ENCODE peak calls at places on chromosome 6, in six cellular contexts. V is tibial nerve; N is CD4-positive, alpha-beta memory T cell; T is right lobe of liver; C is suprapubic skin; Q is mesendoderm. F is an unnamed sample. For H3K4me1, the result is how much of the 10 kb centered on the place peaks cover.

GRCh38 chr6:157952751-157953479 is 28.7 kb upstream of the SYNJ2 start:
- DNase-seq in V (no peak), N (no peak), T (no peak), C (no peak), Q (peak), F (no peak)

GRCh38 chr6:25288518-25288917 is 9.3 kb downstream of the CARMIL1 start:
- DNase-seq in V (no peak), N (no peak), T (no peak), C (no peak), Q (peak), F (no peak)

GRCh38 chr6:109816452-109817374 is 125.6 kb downstream of the FIG4 start:
- DNase-seq in V (no peak), N (no peak), T (no peak), C (no peak), Q (no peak), F (no peak)

GRCh38 chr6:135269399-135270005 is 88.4 kb downstream of the MYB start:
- DNase-seq in V (no peak), N (no peak), T (no peak), C (no peak), Q (no peak), F (no peak)

GRCh38 chr6:25014806-25015560 is 79.2 kb upstream of the RIPOR2 start:
- DNase-seq in V (no peak), N (peak), T (no peak), C (no peak), Q (peak), F (peak)

GRCh38 chr6:135181333-135182119 is 418 bp downstream of the MYB start:
- DNase-seq in V (no peak), N (peak), T (no peak), C (no peak), Q (peak), F (peak)

GRCh38 chr6:18293192-18293904 is 29.0 kb upstream of the DEK start:
- DNase-seq in V (no peak), N (no peak), T (no peak), C (no peak), Q (no peak), F (no peak)

GRCh38 chr6:141169419-141169818 is 963.3 kb upstream of the GJE1 start:
- DNase-seq in V (no peak), N (no peak), T (no peak), C (no peak), Q (peak), F (no peak)

GRCh38 chr6:107082045-107082444 is 33.3 kb downstream of the BEND3 start:
- DNase-seq in V (no peak), N (no peak), T (no peak), C (no peak), Q (peak), F (no peak)

GRCh38 chr6:74466572-74466971 is 739.3 kb downstream of the COL12A1 start:
- DNase-seq in V (no peak), N (no peak), T (no peak), C (no peak), Q (no peak), F (no peak)

GRCh38 chr6:108561742-108562502 is 1.2 kb downstream of the FOXO3 start:
- DNase-seq in V (no peak), N (no peak), T (peak), C (no peak), Q (peak), F (no peak)

GRCh38 chr6:37531026-37531425 is 31.3 kb upstream of the CCDC167 start:
- DNase-seq in V (no peak), N (no peak), T (no peak), C (no peak), Q (no peak), F (no peak)

GRCh38 chr6:90374201-90374600 is 77.6 kb upstream of the BACH2 start:
- DNase-seq in V (no peak), N (no peak), T (no peak), C (no peak), Q (no peak), F (no peak)

GRCh38 chr6:99276747-99277146 is 72.7 kb downstream of the FAXC start:
- DNase-seq in V (no peak), N (no peak), T (no peak), C (no peak), Q (peak), F (no peak)

GRCh38 chr6:89530982-89531381 is 98.0 kb downstream of the ANKRD6 start:
- DNase-seq in V (no peak), N (no peak), T (no peak), C (no peak), Q (no peak), F (no peak)

GRCh38 chr6:158002951-158003853 is 21.5 kb downstream of the SYNJ2 start:
- DNase-seq in V (peak), N (no peak), T (no peak), C (no peak), Q (peak), F (no peak)

GRCh38 chr6:34544776-34545471 is 11.2 kb downstream of the SPDEF start:
- DNase-seq in V (no peak), N (no peak), T (no peak), C (no peak), Q (no peak), F (no peak)

GRCh38 chr6:12367412-12367811 is 77.3 kb downstream of the EDN1 start:
- DNase-seq in V (no peak), N (no peak), T (no peak), C (no peak), Q (no peak), F (no peak)

GRCh38 chr6:11172501-11173337 is 59.7 kb downstream of the NEDD9 start:
- DNase-seq in V (peak), N (peak), T (peak), C (no peak), Q (peak), F (peak)

GRCh38 chr6:84428300-84428907 is 201.0 kb upstream of the CEP162 start:
- DNase-seq in V (peak), N (no peak), T (peak), C (no peak), Q (peak), F (no peak)

GRCh38 chr6:68235192-68235812 is 399.8 kb upstream of the ADGRB3 start:
- DNase-seq in V (no peak), N (no peak), T (no peak), C (no peak), Q (no peak), F (no peak)

GRCh38 chr6:12635813-12636212 is 80.8 kb upstream of the PHACTR1 start:
- DNase-seq in V (no peak), N (no peak), T (no peak), C (no peak), Q (peak), F (no peak)

GRCh38 chr6:160055813-160056212 is 65.8 kb upstream of the SLC22A1 start:
- DNase-seq in V (no peak), N (no peak), T (no peak), C (no peak), Q (no peak), F (no peak)

GRCh38 chr6:166007349-166008263 is 160.0 kb downstream of the TBXT start:
- DNase-seq in V (no peak), N (no peak), T (no peak), C (no peak), Q (no peak), F (no peak)

GRCh38 chr6:51028271-51028670 is 209.6 kb downstream of the TFAP2B start:
- DNase-seq in V (no peak), N (no peak), T (no peak), C (no peak), Q (no peak), F (no peak)

GRCh38 chr6:5012531-5012930 is 8.7 kb upstream of the RPP40 start:
- DNase-seq in V (no peak), N (no peak), T (no peak), C (no peak), Q (no peak), F (no peak)

GRCh38 chr6:110814488-110815259 is 595 bp downstream of the CDK19 start:
- DNase-seq in V (peak), N (peak), T (peak), C (peak), Q (peak), F (peak)

GRCh38 chr6:16319813-16320532 is 81.6 kb downstream of the GMPR start:
- DNase-seq in V (no peak), N (peak), T (peak), C (no peak), Q (peak), F (peak)

DNA sequence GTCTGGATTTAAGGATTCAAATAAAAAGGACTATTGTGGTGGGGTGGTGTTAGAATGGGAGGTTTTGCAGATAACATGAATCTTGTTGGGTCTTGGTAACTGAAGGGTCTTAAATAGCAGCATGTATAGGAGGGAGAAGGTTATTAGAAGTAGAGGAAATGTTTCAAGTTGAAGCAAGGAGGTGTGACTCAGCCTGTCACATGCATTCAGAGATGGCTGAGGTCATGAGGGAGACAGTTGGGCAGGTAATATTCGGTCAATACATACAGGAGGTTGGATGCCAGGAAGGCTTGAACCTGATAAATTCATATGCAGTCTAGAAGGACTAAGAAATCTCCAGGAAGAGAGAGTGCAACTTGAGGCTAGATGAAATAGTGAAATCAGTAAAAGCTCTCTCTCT is 6.1 kb downstream of the KLHL31 start:
- DNase-seq in V (no peak), N (no peak), T (no peak), C (no peak), Q (no peak), F (no peak)
- H3K4me1 ChIP-seq in V (under half), N (under half), T (under half), C (under half), Q (under half), F (under half)

GRCh38 chr6:300494-301198 is 8.4 kb downstream of the DUSP22 start:
- DNase-seq in V (no peak), N (no peak), T (no peak), C (peak), Q (no peak), F (no peak)
- H3K4me1 ChIP-seq in V (under half), N (under half), T (under half), C (under half), Q (under half), F (under half)

DNA sequence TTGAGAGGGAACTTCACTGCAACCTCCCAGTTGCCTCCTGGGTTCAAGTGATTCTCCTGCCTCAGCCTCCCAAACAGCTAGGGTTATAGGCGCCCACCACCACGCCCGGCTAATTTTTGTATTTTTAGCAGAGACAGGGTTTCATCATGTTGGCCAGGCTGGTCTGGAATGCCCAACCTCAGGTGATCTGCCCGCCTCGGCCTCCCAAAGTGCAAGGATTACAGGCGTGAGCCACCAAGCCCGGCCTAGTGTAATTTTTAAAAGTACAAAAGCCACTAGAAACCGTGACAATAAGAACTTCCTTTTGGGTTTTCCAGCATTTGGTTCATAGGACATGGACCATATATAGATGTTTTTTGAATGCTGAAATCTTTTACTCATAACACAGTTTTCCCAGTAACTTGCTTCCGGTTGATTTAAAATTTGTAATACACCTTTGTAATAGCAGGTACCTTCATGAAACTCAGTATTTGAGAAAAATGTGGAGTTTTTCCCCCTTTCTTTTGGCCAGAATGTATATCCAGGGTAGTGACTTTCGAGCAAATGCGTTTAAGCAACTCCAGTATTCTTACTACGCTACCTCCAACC is 477 bp downstream of the PXT1 start:
- DNase-seq in V (no peak), N (no peak), T (no peak), C (no peak), Q (no peak), F (no peak)
- H3K4me1 ChIP-seq in V (under half), N (half or more), T (under half), C (under half), Q (under half), F (under half)

GRCh38 chr6:14671261-14671681 is 553.7 kb downstream of the CD83 start:
- DNase-seq in V (no peak), N (no peak), T (no peak), C (no peak), Q (no peak), F (no peak)
- H3K4me1 ChIP-seq in V (under half), N (under half), T (under half), C (under half), Q (under half), F (under half)

DNA sequence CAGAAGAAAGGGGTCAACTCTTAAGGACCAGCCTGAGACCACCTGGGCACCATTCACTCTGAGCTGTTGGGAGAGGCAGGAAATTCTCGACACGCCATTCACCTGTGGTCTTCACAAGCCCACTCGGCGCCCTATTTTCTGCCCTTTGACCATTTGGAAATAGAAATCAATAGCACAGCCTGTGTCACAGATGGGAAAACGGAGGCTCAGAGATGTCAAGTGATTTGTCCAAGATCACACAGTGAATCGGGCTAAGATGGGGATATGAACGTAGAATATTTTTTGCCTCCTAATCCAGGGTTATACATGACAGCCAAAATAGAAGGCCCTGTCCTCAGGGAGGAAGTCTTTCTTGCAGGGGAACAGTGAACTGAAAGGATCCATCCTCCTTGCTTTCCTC is 3.0 kb upstream of the APOBEC2 start:
- DNase-seq in V (no peak), N (no peak), T (no peak), C (no peak), Q (no peak), F (no peak)
- H3K4me1 ChIP-seq in V (under half), N (under half), T (under half), C (under half), Q (under half), F (under half)

DNA sequence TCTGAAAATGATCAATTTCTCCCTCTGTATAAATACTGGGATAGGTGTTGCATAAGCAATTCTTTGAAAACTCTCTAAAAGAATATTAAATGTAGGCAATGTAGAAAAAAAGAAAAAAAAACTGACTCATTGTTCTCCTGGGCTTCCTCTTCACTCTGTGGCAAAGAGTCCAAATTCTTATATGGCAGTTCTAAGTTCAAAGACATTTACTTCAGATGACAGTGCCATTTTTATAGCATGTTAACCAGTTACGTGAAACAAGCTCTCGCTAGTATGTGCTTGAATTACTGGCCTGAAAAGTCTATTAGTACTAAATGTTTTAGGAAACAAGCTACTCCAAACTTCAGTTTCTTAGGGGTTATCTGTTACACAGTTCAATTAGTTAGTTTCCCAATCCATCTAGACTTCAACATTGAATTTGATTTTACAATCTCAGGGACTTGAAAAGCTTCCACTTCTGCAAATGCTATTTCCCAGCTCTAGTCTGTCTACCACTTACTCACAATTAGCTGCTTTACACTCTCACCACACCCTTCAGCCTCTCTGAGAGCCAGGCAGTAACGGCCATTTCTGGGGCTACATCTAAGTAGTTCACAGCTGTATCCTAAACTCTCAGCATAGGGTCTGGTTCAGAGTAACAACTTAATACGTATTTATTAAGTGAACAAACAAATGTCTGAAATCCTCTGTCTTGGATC is 100.4 kb downstream of the OGFRL1 start:
- DNase-seq in V (no peak), N (no peak), T (no peak), C (no peak), Q (no peak), F (no peak)
- H3K4me1 ChIP-seq in V (under half), N (under half), T (under half), C (under half), Q (under half), F (under half)

DNA sequence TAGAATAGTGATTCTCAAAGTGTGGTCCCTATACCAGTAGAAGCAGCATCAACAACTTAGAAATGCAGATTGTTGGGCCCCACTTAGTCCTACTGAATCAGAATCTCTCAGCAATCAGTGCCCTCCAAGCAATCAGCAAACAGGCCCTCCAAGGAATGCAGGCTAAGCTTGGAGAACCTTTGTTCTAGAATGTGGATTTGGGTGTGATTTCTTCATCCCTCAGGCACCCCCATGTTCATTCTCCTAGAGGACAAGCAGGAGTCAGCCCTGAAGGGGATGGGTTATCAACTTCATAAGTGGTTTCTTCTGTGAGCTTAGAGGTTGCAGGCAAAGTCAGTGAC is 40.5 kb upstream of the TAF8 start:
- DNase-seq in V (no peak), N (no peak), T (no peak), C (no peak), Q (peak), F (no peak)
- H3K4me1 ChIP-seq in V (under half), N (half or more), T (under half), C (under half), Q (under half), F (half or more)

GRCh38 chr6:47419621-47420020 is 58.0 kb upstream of the CD2AP start:
- DNase-seq in V (no peak), N (no peak), T (no peak), C (no peak), Q (no peak), F (no peak)
- H3K4me1 ChIP-seq in V (under half), N (under half), T (under half), C (under half), Q (under half), F (under half)

GRCh38 chr6:112013051-112013450 is 40.9 kb upstream of the CCN6 start:
- DNase-seq in V (no peak), N (no peak), T (no peak), C (no peak), Q (no peak), F (no peak)
- H3K4me1 ChIP-seq in V (under half), N (under half), T (under half), C (under half), Q (under half), F (under half)